ENCODE peak calls at places on chromosome 18, in five cellular contexts. A is choroid plexus epithelial cell, M is tibial nerve, X is HS-5, C is H54. O is an unnamed sample.

GRCh38 chr18:500230-500555 is 308 bp downstream of the COLEC12 start:
- DNase-seq in C (no peak), X (no peak), M (no peak), A (no peak), O (no peak)

GRCh38 chr18:67600181-67600631 is 83.7 kb upstream of the DSEL start:
- DNase-seq in A (peak), X (peak), C (peak), M (no peak), O (no peak)

GRCh38 chr18:48077291-48077690 is 146.8 kb upstream of the SMAD2 start:
- DNase-seq in C (no peak), A (no peak), X (no peak), M (no peak), O (no peak)

GRCh38 chr18:79510046-79510685 is 114.4 kb downstream of the NFATC1 start:
- DNase-seq in A (no peak), C (no peak), M (no peak), X (no peak), O (no peak)

GRCh38 chr18:78082776-78083175 is 833.1 kb downstream of the GALR1 start:
- DNase-seq in C (no peak), A (no peak), X (no peak), M (no peak), O (no peak)

GRCh38 chr18:46070683-46071614 is 1.1 kb downstream of the PSTPIP2 start:
- DNase-seq in X (no peak), A (no peak), C (no peak), M (no peak), O (no peak)

GRCh38 chr18:70468861-70469570 is 180.2 kb downstream of the SOCS6 start:
- DNase-seq in X (no peak), C (no peak), M (no peak), A (no peak), O (no peak)

GRCh38 chr18:46388295-46388694 is 268.7 kb downstream of the LOXHD1 start:
- DNase-seq in A (no peak), X (no peak), M (no peak), C (no peak), O (no peak)

GRCh38 chr18:62523255-62523588 is 397 bp downstream of the ZCCHC2 start:
- DNase-seq in C (no peak), X (no peak), A (no peak), M (no peak), O (no peak)

GRCh38 chr18:74683573-74683972 is 85.9 kb downstream of the ZNF407 start:
- DNase-seq in C (no peak), A (no peak), X (no peak), M (no peak), O (no peak)

GRCh38 chr18:11147371-11147860 is 2.0 kb downstream of the PIEZO2 start:
- DNase-seq in A (peak), C (no peak), X (no peak), M (no peak), O (no peak)

GRCh38 chr18:2979871-2980606 is 32.9 kb downstream of the LPIN2 start:
- DNase-seq in C (no peak), X (no peak), M (no peak), A (no peak), O (no peak)

GRCh38 chr18:27277554-27277953 is 92.4 kb upstream of the CHST9 start:
- DNase-seq in M (no peak), C (no peak), X (no peak), A (no peak), O (no peak)

GRCh38 chr18:48634491-48634890 is 95.7 kb downstream of the CTIF start:
- DNase-seq in M (no peak), A (no peak), C (no peak), X (no peak), O (no peak)

GRCh38 chr18:38940863-38941531 is 1375.4 kb upstream of the CELF4 start:
- DNase-seq in C (peak), X (peak), M (no peak), A (peak), O (peak)

O was measured in T follicular helper cell.